ENCODE peak calls at places on chromosomes 1 and 21, in eight cellular contexts. W is activated naive CD4-positive, alpha-beta T cell; D is breast epithelium; I is CD4-positive, alpha-beta T cell; X is activated CD8-positive, alpha-beta T cell treated with anti-CD3 and anti-CD28 coated beads for 36 hours; T is foreskin fibroblast; O is GOT3; P is stimulated activated CD8-positive, alpha-beta memory T cell treated with anti-CD3 and anti-CD28 coated beads, Interleukin-2, amount 100 ng/mL, for 48 hours. G is an unnamed sample.

GRCh38 chr1:37478890-37479254 is 4.5 kb downstream of the ZC3H12A start:
- DNase-seq in W (no peak), D (no peak), O (no peak), P (no peak), X (peak; percentile 72), T (no peak), I (peak; percentile 38), G (no peak)

GRCh38 chr1:28526886-28527285 is 21.0 kb downstream of the RCC1 start:
- DNase-seq in I (no peak), T (no peak), O (no peak), X (no peak), P (no peak), W (no peak), D (peak; percentile 79), G (no peak)

GRCh38 chr1:30012455-30013440 is 710.6 kb downstream of the MATN1 start:
- DNase-seq in D (no peak), T (no peak), P (no peak), X (no peak), I (no peak), O (no peak), W (no peak), G (peak; percentile 24)

GRCh38 chr1:155127105-155127671 is 488 bp upstream of the EFNA1 start:
- DNase-seq in O (no peak), X (peak; percentile 25), T (peak; percentile 54), P (no peak), D (peak; percentile 87), W (no peak), I (no peak), G (peak; percentile 79)

GRCh38 chr1:12398479-12398878 is 168.6 kb downstream of the VPS13D start:
- DNase-seq in I (no peak), X (no peak), P (no peak), W (no peak), O (no peak), D (no peak), T (no peak), G (no peak)

GRCh38 chr21:33789697-33790096 is 125.9 kb downstream of the ATP5PO start:
- DNase-seq in W (no peak), T (peak; percentile 36), D (no peak), X (no peak), P (no peak), O (no peak), I (no peak), G (no peak)

GRCh38 chr1:232793944-232794343 is 11.3 kb upstream of the MAP10 start:
- DNase-seq in W (no peak), T (peak; percentile 38), O (no peak), I (no peak), D (no peak), X (peak; percentile 16), P (no peak), G (no peak)

GRCh38 chr1:19081218-19081893 is 124.9 kb upstream of the IFFO2 start:
- DNase-seq in W (no peak), X (no peak), I (no peak), P (no peak), D (no peak), O (no peak), T (peak; percentile 45), G (no peak)

GRCh38 chr1:19067187-19067911 is 110.9 kb upstream of the IFFO2 start:
- DNase-seq in D (no peak), I (no peak), P (no peak), X (no peak), T (no peak), W (no peak), O (no peak), G (peak; percentile 90)

GRCh38 chr1:222090103-222090502 is 348.2 kb upstream of the DUSP10 start:
- DNase-seq in D (no peak), X (no peak), P (no peak), I (no peak), W (no peak), T (peak; percentile 72), O (no peak), G (no peak)

GRCh38 chr21:32921632-32922230 is 104.0 kb upstream of the OLIG2 start:
- DNase-seq in I (peak; percentile 52), W (no peak), O (no peak), D (no peak), X (peak; percentile 67), T (peak; percentile 40), P (peak; percentile 40), G (peak; percentile 86)

G was measured in endodermal cell.